ENCODE peak calls at places on chromosomes 4 and X, in ten cellular contexts. B is AG04450; C is ELR; S is GM23338; D is AG10803; W is A549; T is body of pancreas; E is stimulated activated CD8-positive, alpha-beta memory T cell treated with anti-CD3 and anti-CD28 coated beads, Interleukin-2, amount 100 ng/mL, for 48 hours; K is small intestine; P is HuH-7. M is an unnamed sample.

GRCh38 chr4:56876264-56876663 is 31.4 kb upstream of the REST start:
- DNase-seq in S (no peak), D (no peak), P (no peak), K (no peak), B (no peak), W (no peak), E (no peak), T (no peak), C (no peak), M (no peak)

GRCh38 chr4:41120297-41121217 is 93.8 kb downstream of the APBB2 start:
- DNase-seq in W (no peak), E (no peak), C (no peak), S (no peak), B (no peak), P (peak; percentile 37), K (no peak), T (peak; percentile 40), D (peak; percentile 74), M (peak; percentile 63)

GRCh38 chr4:7655549-7656243 is 221.0 kb upstream of the PSAPL1 start:
- DNase-seq in E (no peak), S (no peak), K (no peak), B (no peak), P (no peak), C (no peak), T (no peak), D (no peak), W (no peak), M (no peak)

GRCh38 chr4:3226467-3226866 is 22.5 kb upstream of the MSANTD1 start:
- DNase-seq in E (no peak), W (no peak), D (no peak), P (no peak), C (no peak), B (no peak), T (peak; percentile 59), K (peak; percentile 17), S (no peak), M (no peak)

GRCh38 chr4:776743-777441 is 49.0 kb downstream of the CPLX1 start:
- DNase-seq in E (no peak), C (no peak), B (no peak), W (no peak), S (no peak), K (no peak), D (no peak), P (no peak), T (no peak), M (no peak)

GRCh38 chrX:1546601-1547275 is 9.8 kb upstream of the P2RY8 start:
- DNase-seq in E (no peak), S (no peak), W (no peak), B (no peak), P (no peak), K (no peak), D (no peak), C (no peak), T (no peak), M (no peak)

GRCh38 chr4:53477038-53477565 is 99.7 kb downstream of the FIP1L1 start:
- DNase-seq in S (peak; percentile 82), B (no peak), C (no peak), T (no peak), D (peak; percentile 36), W (no peak), K (no peak), E (no peak), P (peak; percentile 28), M (no peak)

GRCh38 chr4:74845834-74846233 is 51.5 kb upstream of the BTC start:
- DNase-seq in D (no peak), T (no peak), S (no peak), W (no peak), P (no peak), E (no peak), C (no peak), K (no peak), B (no peak), M (no peak)